ENCODE peak calls at places on chromosome 6, in eight cellular contexts. L is PC-3; Z is T-helper 1 cell; M is D341Med; C is adrenal gland; J is upper lobe of right lung; I is mucosa of gallbladder; T is effector CD4-positive, alpha-beta T cell. P is an unnamed sample.

GRCh38 chr6:45422541-45423110 is 44.9 kb upstream of the SUPT3H start:
- DNase-seq in L (peak), Z (peak), M (peak), C (peak), J (no peak), I (peak), T (peak), P (no peak)

GRCh38 chr6:114008331-114008730 is 37.4 kb upstream of the HDAC2 start:
- DNase-seq in L (no peak), Z (no peak), M (no peak), C (no peak), J (no peak), I (no peak), T (no peak), P (no peak)

GRCh38 chr6:114000066-114000465 is 29.1 kb upstream of the HDAC2 start:
- DNase-seq in L (peak), Z (no peak), M (no peak), C (no peak), J (no peak), I (no peak), T (no peak), P (no peak)

GRCh38 chr6:116847234-116847633 is 18.4 kb upstream of the GPRC6A start:
- DNase-seq in L (peak), Z (no peak), M (peak), C (no peak), J (no peak), I (no peak), T (no peak), P (no peak)

GRCh38 chr6:52877786-52878185 is 31.7 kb downstream of the GSTA3 start:
- DNase-seq in L (no peak), Z (no peak), M (no peak), C (no peak), J (no peak), I (no peak), T (no peak), P (no peak)

GRCh38 chr6:40398034-40398679 is 189.0 kb downstream of the LRFN2 start:
- DNase-seq in L (no peak), Z (no peak), M (no peak), C (no peak), J (no peak), I (no peak), T (no peak), P (no peak)

GRCh38 chr6:19472168-19472567 is 365.0 kb upstream of the ID4 start:
- DNase-seq in L (peak), Z (no peak), M (no peak), C (no peak), J (no peak), I (no peak), T (no peak), P (no peak)

GRCh38 chr6:23244300-23244699 is 674.9 kb downstream of the HDGFL1 start:
- DNase-seq in L (peak), Z (no peak), M (no peak), C (no peak), J (no peak), I (no peak), T (no peak), P (no peak)

GRCh38 chr6:122798099-122798641 is 9.1 kb downstream of the SMPDL3A start:
- DNase-seq in L (peak), Z (peak), M (no peak), C (peak), J (peak), I (peak), T (no peak), P (no peak)

GRCh38 chr6:31642798-31643570 is 9.5 kb downstream of the BAG6 start:
- DNase-seq in L (no peak), Z (no peak), M (no peak), C (no peak), J (no peak), I (no peak), T (no peak), P (no peak)

GRCh38 chr6:113461153-113461897 is 395.8 kb upstream of the MARCKS start:
- DNase-seq in L (no peak), Z (no peak), M (no peak), C (no peak), J (no peak), I (no peak), T (no peak), P (no peak)

GRCh38 chr6:134474980-134475379 is 157.1 kb upstream of the SGK1 start:
- DNase-seq in L (no peak), Z (no peak), M (no peak), C (no peak), J (no peak), I (no peak), T (no peak), P (no peak)

GRCh38 chr6:150753404-150754184 is 111.9 kb upstream of the MTHFD1L start:
- DNase-seq in L (no peak), Z (no peak), M (no peak), C (no peak), J (no peak), I (no peak), T (no peak), P (no peak)

GRCh38 chr6:41200901-41201783 is at the start of gene TREML2:
- DNase-seq in L (no peak), Z (peak), M (no peak), C (no peak), J (no peak), I (no peak), T (no peak), P (no peak)

GRCh38 chr6:3304500-3305215 is 45.9 kb downstream of the PSMG4 start:
- DNase-seq in L (no peak), Z (no peak), M (no peak), C (no peak), J (no peak), I (no peak), T (no peak), P (no peak)

GRCh38 chr6:331622-332521 is 39.6 kb downstream of the DUSP22 start:
- DNase-seq in L (no peak), Z (no peak), M (no peak), C (no peak), J (peak), I (no peak), T (no peak), P (no peak)

GRCh38 chr6:30963641-30964040 is 19.9 kb upstream of the MUC21 start:
- DNase-seq in L (peak), Z (no peak), M (no peak), C (peak), J (no peak), I (peak), T (no peak), P (no peak)

GRCh38 chr6:33860706-33861474 is 57.1 kb upstream of the MLN start:
- DNase-seq in L (peak), Z (peak), M (no peak), C (no peak), J (no peak), I (peak), T (no peak), P (no peak)

P was measured in iPS DF 19.7.